ENCODE peak calls at places on chromosomes 1 and 21, in six cellular contexts. R is stimulated activated CD4-positive, alpha-beta T cell treated with anti-CD3 and anti-CD28 coated beads, Interleukin-2, amount 100 ng/mL, for 24 hours; Z is Calu3; L is gastrocnemius medialis; H is stimulated activated naive CD8-positive, alpha-beta T cell treated with anti-CD3 and anti-CD28 coated beads, Interleukin-15, Interleukin-2, amounts not matched to agents 100 U/mL and 50 U/mL, for 24 hours; C is amygdala. S is an unnamed sample.

GRCh38 chr1:38551908-38552307 is 307.7 kb downstream of the RRAGC start:
- DNase-seq in R (no peak), Z (no peak), L (no peak), H (no peak), C (no peak), S (no peak)

GRCh38 chr21:33362044-33362555 is 37.3 kb downstream of the IFNAR1 start:
- DNase-seq in R (peak), Z (no peak), L (no peak), H (no peak), C (no peak), S (peak)

GRCh38 chr1:21899972-21900371 is 37.1 kb downstream of the HSPG2 start:
- DNase-seq in R (no peak), Z (peak), L (no peak), H (no peak), C (no peak), S (no peak)

GRCh38 chr1:116299248-116299647 is 73.8 kb upstream of the ATP1A1 start:
- DNase-seq in R (no peak), Z (no peak), L (no peak), H (no peak), C (no peak), S (no peak)

GRCh38 chr1:99590578-99591209 is 55.2 kb upstream of the PALMD start:
- DNase-seq in R (no peak), Z (peak), L (no peak), H (no peak), C (no peak), S (no peak)

GRCh38 chr21:22791986-22792560 is 1793.9 kb downstream of the NCAM2 start:
- DNase-seq in R (no peak), Z (peak), L (no peak), H (no peak), C (no peak), S (peak)

GRCh38 chr1:226825037-226825745 is 45.2 kb upstream of the PSEN2 start:
- DNase-seq in R (no peak), Z (no peak), L (no peak), H (no peak), C (peak), S (no peak)

GRCh38 chr1:53316058-53316741 is 11.7 kb downstream of the LRP8 start:
- DNase-seq in R (no peak), Z (peak), L (no peak), H (no peak), C (no peak), S (no peak)

GRCh38 chr1:189205863-189206262 is 1271.8 kb downstream of the BRINP3 start:
- DNase-seq in R (no peak), Z (no peak), L (no peak), H (no peak), C (no peak), S (no peak)

GRCh38 chr1:204218552-204218951 is 4.8 kb upstream of the GOLT1A start:
- DNase-seq in R (no peak), Z (no peak), L (no peak), H (no peak), C (no peak), S (no peak)

GRCh38 chr1:1437904-1438376 is 2.5 kb downstream of the VWA1 start:
- DNase-seq in R (no peak), Z (peak), L (no peak), H (no peak), C (no peak), S (peak)

GRCh38 chr1:81576996-81577697 is 223.6 kb upstream of the ADGRL2 start:
- DNase-seq in R (no peak), Z (no peak), L (no peak), H (no peak), C (no peak), S (no peak)

GRCh38 chr1:203166192-203166940 is 9.3 kb downstream of the MYBPH start:
- DNase-seq in R (no peak), Z (peak), L (no peak), H (no peak), C (no peak), S (peak)

GRCh38 chr1:172089768-172090510 is 248.6 kb downstream of the DNM3 start:
- DNase-seq in R (peak), Z (peak), L (no peak), H (peak), C (peak), S (peak)

GRCh38 chr1:33429846-33430750 is 797 bp downstream of the PHC2 start:
- DNase-seq in R (no peak), Z (peak), L (no peak), H (peak), C (peak), S (no peak)

GRCh38 chr1:26041401-26041800 is 4.5 kb downstream of the SLC30A2 start:
- DNase-seq in R (no peak), Z (no peak), L (no peak), H (no peak), C (no peak), S (no peak)

GRCh38 chr1:226382030-226382429 is 25.9 kb downstream of the PARP1 start:
- DNase-seq in R (no peak), Z (no peak), L (no peak), H (no peak), C (no peak), S (no peak)

GRCh38 chr1:97204468-97204867 is 482.9 kb downstream of the PTBP2 start:
- DNase-seq in R (no peak), Z (no peak), L (no peak), H (no peak), C (no peak), S (no peak)

GRCh38 chr21:15731243-15731613 is 1.4 kb downstream of the USP25 start:
- DNase-seq in R (no peak), Z (no peak), L (no peak), H (no peak), C (no peak), S (no peak)

GRCh38 chr1:160091666-160092223 is 6.7 kb downstream of the IGSF8 start:
- DNase-seq in R (no peak), Z (no peak), L (no peak), H (no peak), C (no peak), S (no peak)

GRCh38 chr1:43143441-43143888 is 28.6 kb downstream of the EBNA1BP2 start:
- DNase-seq in R (no peak), Z (peak), L (no peak), H (peak), C (no peak), S (no peak)

GRCh38 chr21:28230559-28230958 is 762.1 kb downstream of the LTN1 start:
- DNase-seq in R (no peak), Z (no peak), L (no peak), H (no peak), C (no peak), S (no peak)

GRCh38 chr1:109944541-109944940 is 33.9 kb downstream of the CSF1 start:
- DNase-seq in R (no peak), Z (no peak), L (no peak), H (no peak), C (no peak), S (no peak)

GRCh38 chr1:201904579-201904978 is 15.9 kb downstream of the SHISA4 start:
- DNase-seq in R (no peak), Z (no peak), L (no peak), H (no peak), C (no peak), S (no peak)